ENCODE peak calls at places on chromosomes 16 and 17, in ten cellular contexts. E is hippocampal formation; Q is activated CD8-positive, alpha-beta T cell treated with anti-CD3 and anti-CD28 coated beads, Interleukin-2, amount 10 ng/mL, durations not matched to agents 7 days and 5 days; N is NCI-H345; W is NCI-H446 treated with DMSO at 0.1 percent for 48 hours; Y is NCI-H774; M is NCI-H146; P is HFFc6; S is cardiac fibroblast; C is effector memory CD8-positive, alpha-beta T cell. D is an unnamed sample.

GRCh38 chr16:56907401-56907800 is 24.5 kb upstream of the HERPUD1 start:
- DNase-seq in E (no peak), Q (no peak), N (no peak), W (no peak), Y (no peak), M (no peak), P (no peak), S (no peak), C (no peak), D (no peak)

GRCh38 chr17:73401911-73402310 is 90.1 kb upstream of the CDC42EP4 start:
- DNase-seq in E (no peak), Q (peak), N (no peak), W (no peak), Y (no peak), M (no peak), P (no peak), S (peak), C (no peak), D (no peak)

GRCh38 chr17:27379863-27380533 is 76.2 kb upstream of the KSR1 start:
- DNase-seq in E (peak), Q (no peak), N (peak), W (no peak), Y (no peak), M (peak), P (peak), S (peak), C (no peak), D (no peak)

GRCh38 chr17:81867952-81868673 is 3.0 kb downstream of the ARHGDIA start:
- DNase-seq in E (no peak), Q (no peak), N (no peak), W (no peak), Y (no peak), M (no peak), P (no peak), S (no peak), C (no peak), D (no peak)

GRCh38 chr17:21283482-21284318 is 811 bp upstream of the MAP2K3 start:
- DNase-seq in E (no peak), Q (no peak), N (no peak), W (no peak), Y (no peak), M (no peak), P (peak), S (peak), C (no peak), D (no peak)

GRCh38 chr17:19345067-19345460 is 17.5 kb downstream of the B9D1 start:
- DNase-seq in E (no peak), Q (no peak), N (no peak), W (no peak), Y (no peak), M (no peak), P (no peak), S (no peak), C (no peak), D (no peak)

GRCh38 chr16:8568231-8568617 is 22.1 kb downstream of the TMEM114 start:
- DNase-seq in E (no peak), Q (peak), N (no peak), W (no peak), Y (no peak), M (no peak), P (peak), S (no peak), C (no peak), D (no peak)

GRCh38 chr17:688100-688989 is 26.3 kb downstream of the VPS53 start:
- DNase-seq in E (no peak), Q (no peak), N (no peak), W (peak), Y (no peak), M (no peak), P (no peak), S (peak), C (no peak), D (no peak)

GRCh38 chr16:27318399-27319256 is 4.9 kb downstream of the IL4R start:
- DNase-seq in E (no peak), Q (peak), N (no peak), W (no peak), Y (no peak), M (no peak), P (no peak), S (peak), C (peak), D (no peak)

GRCh38 chr16:13697568-13697967 is 222.4 kb upstream of the ERCC4 start:
- DNase-seq in E (no peak), Q (no peak), N (no peak), W (no peak), Y (no peak), M (no peak), P (no peak), S (no peak), C (no peak), D (no peak)

GRCh38 chr16:88014954-88015805 is 63.9 kb downstream of the BANP start:
- DNase-seq in E (no peak), Q (no peak), N (no peak), W (no peak), Y (no peak), M (no peak), P (no peak), S (no peak), C (no peak), D (no peak)

D was measured in DMS79.